ENCODE peak calls at places on chromosome 16, in five cellular contexts. A is AG04450, T is Right ventricle myocardium superior, R is AG09319, Q is NCI-H1417. K is an unnamed sample.

GRCh38 chr16:85200471-85201278 is 88.4 kb upstream of the CIBAR2 start:
- DNase-seq in A (no peak), Q (no peak), R (no peak), T (peak), K (no peak)

GRCh38 chr16:66569827-66570405 is 3.7 kb downstream of the CMTM1 start:
- DNase-seq in R (no peak), Q (no peak), A (no peak), T (no peak), K (no peak)

GRCh38 chr16:30351001-30351441 is 4.1 kb downstream of the CD2BP2 start:
- DNase-seq in T (peak), Q (no peak), A (no peak), R (no peak), K (no peak)

GRCh38 chr16:14566599-14566998 is 63.5 kb downstream of the PARN start:
- DNase-seq in A (no peak), R (no peak), T (no peak), Q (no peak), K (no peak)

GRCh38 chr16:79871906-79872305 is 271.4 kb upstream of the MAF start:
- DNase-seq in T (no peak), A (no peak), Q (no peak), R (no peak), K (no peak)

GRCh38 chr16:71367243-71367976 is 8.9 kb downstream of the CALB2 start:
- DNase-seq in R (no peak), Q (peak), T (no peak), A (no peak), K (peak)

GRCh38 chr16:4661661-4662060 is 31.7 kb upstream of the NUDT16L1 start:
- DNase-seq in R (no peak), Q (peak), T (no peak), A (no peak), K (peak)

GRCh38 chr16:65409505-65409904 is 287.6 kb upstream of the CDH11 start:
- DNase-seq in A (no peak), T (no peak), Q (no peak), R (no peak), K (no peak)

GRCh38 chr16:13780406-13780805 is 139.5 kb upstream of the ERCC4 start:
- DNase-seq in Q (no peak), R (no peak), A (no peak), T (no peak), K (no peak)

GRCh38 chr16:75803753-75804152 is 77.5 kb upstream of the CPHXL start:
- DNase-seq in A (no peak), R (no peak), Q (no peak), T (no peak), K (no peak)

GRCh38 chr16:58713742-58714141 is 20.4 kb downstream of the GOT2 start:
- DNase-seq in T (no peak), Q (no peak), R (no peak), A (no peak), K (no peak)

GRCh38 chr16:12802048-12802447 is 1.6 kb downstream of the CPPED1 start:
- DNase-seq in T (no peak), R (no peak), Q (no peak), A (no peak), K (no peak)

GRCh38 chr16:10688291-10688690 is 6.4 kb downstream of the TEKT5 start:
- DNase-seq in A (no peak), R (no peak), Q (no peak), T (no peak), K (no peak)

GRCh38 chr16:72203401-72203800 is 31.4 kb upstream of the PMFBP1 start:
- DNase-seq in Q (peak), T (no peak), A (no peak), R (no peak), K (no peak)

GRCh38 chr16:11497329-11497805 is 89.4 kb downstream of the LITAF start:
- DNase-seq in Q (peak), T (peak), R (peak), A (no peak), K (peak)

GRCh38 chr16:89114159-89114981 is 20.7 kb downstream of the ACSF3 start:
- DNase-seq in R (no peak), T (no peak), A (no peak), Q (no peak), K (no peak)

GRCh38 chr16:64469906-64470702 is 651.8 kb downstream of the CDH11 start:
- DNase-seq in Q (no peak), A (no peak), R (no peak), T (peak), K (peak)

GRCh38 chr16:26911436-26911835 is 155.3 kb upstream of the C16orf82 start:
- DNase-seq in Q (no peak), R (no peak), T (no peak), A (no peak), K (no peak)

GRCh38 chr16:69448470-69449193 is 24.2 kb downstream of the CYB5B start:
- DNase-seq in A (no peak), T (no peak), Q (peak), R (peak), K (peak)

GRCh38 chr16:24070851-24071250 is 185.3 kb upstream of the CACNG3 start:
- DNase-seq in R (no peak), A (no peak), Q (peak), T (no peak), K (peak)

GRCh38 chr16:54331241-54332002 is 44.8 kb upstream of the IRX3 start:
- DNase-seq in T (no peak), Q (no peak), A (no peak), R (no peak), K (no peak)

GRCh38 chr16:6081320-6081976 is 983.9 kb upstream of the EEF2KMT start:
- DNase-seq in Q (peak), R (no peak), T (no peak), A (no peak), K (peak)

GRCh38 chr16:51035110-51035498 is 116.0 kb downstream of the SALL1 start:
- DNase-seq in A (no peak), T (no peak), Q (no peak), R (no peak), K (peak)

GRCh38 chr16:73011926-73012325 is 36.0 kb downstream of the ZFHX3 start:
- DNase-seq in R (no peak), Q (no peak), A (no peak), T (no peak), K (no peak)

GRCh38 chr16:12262454-12263180 is 286.1 kb downstream of the SNX29 start:
- DNase-seq in R (no peak), T (no peak), A (no peak), Q (peak), K (no peak)

GRCh38 chr16:84406006-84406963 is 37.9 kb downstream of the ATP2C2 start:
- DNase-seq in Q (no peak), A (no peak), T (no peak), R (no peak), K (no peak)

GRCh38 chr16:57638381-57638780 is 10.0 kb downstream of the ADGRG1 start:
- DNase-seq in A (no peak), T (no peak), R (no peak), Q (no peak), K (no peak)

GRCh38 chr16:81625544-81626152 is 153.4 kb upstream of the PLCG2 start:
- DNase-seq in R (no peak), T (peak), A (no peak), Q (no peak), K (no peak)

GRCh38 chr16:73053379-73054130 is 5.6 kb upstream of the ZFHX3 start:
- DNase-seq in Q (peak), A (no peak), T (no peak), R (no peak), K (no peak)

GRCh38 chr16:24728891-24729242 is 584 bp upstream of the TNRC6A start:
- DNase-seq in R (no peak), T (no peak), Q (no peak), A (no peak), K (no peak)

GRCh38 chr16:88310796-88311605 is 71.8 kb upstream of the ZNF469 start:
- DNase-seq in R (no peak), Q (no peak), A (no peak), T (peak), K (no peak)

GRCh38 chr16:14455577-14455976 is 174.5 kb downstream of the PARN start:
- DNase-seq in R (no peak), A (no peak), T (no peak), Q (no peak), K (no peak)

GRCh38 chr16:67657751-67658518 is 2.1 kb downstream of the ACD start:
- DNase-seq in Q (no peak), T (no peak), A (no peak), R (no peak), K (no peak)

GRCh38 chr16:88014954-88015805 is 63.9 kb downstream of the BANP start:
- DNase-seq in R (no peak), T (no peak), Q (no peak), A (no peak), K (no peak)

GRCh38 chr16:9943121-9943520 is 239.1 kb downstream of the GRIN2A start:
- DNase-seq in T (no peak), A (no peak), R (no peak), Q (no peak), K (no peak)

K was measured in NCI-H2171 treated with DMSO at 0.1 percent for 48 hours.